ENCODE peak calls at places on chromosomes 7 and 10, in six cellular contexts. Z is GM23338, G is uterus, T is lung, I is BE2C, F is heart left ventricle. A is an unnamed sample.

GRCh38 chr7:90629306-90629918 is 33.3 kb downstream of the CDK14 start:
- DNase-seq in Z (peak; percentile 84), G (no peak), T (no peak), I (peak; percentile 10), F (no peak), A (no peak)

GRCh38 chr10:132685121-132685891 is 100.6 kb downstream of the NKX6-2 start:
- DNase-seq in Z (no peak), G (no peak), T (peak; percentile 68), I (no peak), F (peak; percentile 49), A (peak; percentile 42)

GRCh38 chr10:3955493-3955892 is 170.5 kb upstream of the KLF6 start:
- DNase-seq in Z (peak; percentile 45), G (no peak), T (no peak), I (no peak), F (no peak), A (no peak)

GRCh38 chr7:52071744-52072143 is 755.1 kb upstream of the COBL start:
- DNase-seq in Z (no peak), G (no peak), T (no peak), I (no peak), F (no peak), A (no peak)

GRCh38 chr10:100101526-100102076 is 19.9 kb upstream of the CPN1 start:
- DNase-seq in Z (no peak), G (no peak), T (no peak), I (no peak), F (no peak), A (no peak)

GRCh38 chr10:48551796-48552591 is 52.9 kb downstream of the ARHGAP22 start:
- DNase-seq in Z (peak; percentile 73), G (no peak), T (no peak), I (peak; percentile 67), F (peak; percentile 49), A (no peak)

GRCh38 chr7:115078386-115078785 is 156.5 kb downstream of the MDFIC start:
- DNase-seq in Z (no peak), G (no peak), T (no peak), I (no peak), F (no peak), A (no peak)

GRCh38 chr7:45037876-45038275 is 37.9 kb downstream of the CCM2 start:
- DNase-seq in Z (no peak), G (no peak), T (no peak), I (no peak), F (no peak), A (no peak)

GRCh38 chr7:7922684-7923385 is 45.8 kb upstream of the GLCCI1 start:
- DNase-seq in Z (no peak), G (no peak), T (no peak), I (no peak), F (no peak), A (no peak)

GRCh38 chr7:18040196-18040595 is 12.6 kb upstream of the PRPS1L1 start:
- DNase-seq in Z (no peak), G (no peak), T (no peak), I (no peak), F (no peak), A (no peak)

GRCh38 chr7:2814682-2815522 is 29.2 kb downstream of the GNA12 start:
- DNase-seq in Z (peak; percentile 76), G (no peak), T (no peak), I (no peak), F (no peak), A (no peak)

GRCh38 chr7:107180378-107180777 is 11.6 kb downstream of the HBP1 start:
- DNase-seq in Z (no peak), G (peak; percentile 43), T (peak; percentile 41), I (peak; percentile 25), F (no peak), A (no peak)

GRCh38 chr10:125141150-125141859 is 19.1 kb downstream of the CTBP2 start:
- DNase-seq in Z (no peak), G (no peak), T (no peak), I (no peak), F (no peak), A (no peak)

GRCh38 chr10:125137601-125138438 is 22.5 kb downstream of the CTBP2 start:
- DNase-seq in Z (no peak), G (no peak), T (no peak), I (peak; percentile 54), F (no peak), A (no peak)

GRCh38 chr10:125141860-125142484 is 18.4 kb downstream of the CTBP2 start:
- DNase-seq in Z (no peak), G (no peak), T (no peak), I (peak; percentile 51), F (no peak), A (no peak)

GRCh38 chr10:125142946-125143345 is 17.4 kb downstream of the CTBP2 start:
- DNase-seq in Z (no peak), G (no peak), T (no peak), I (no peak), F (no peak), A (no peak)

GRCh38 chr10:125140151-125140550 is 20.2 kb downstream of the CTBP2 start:
- DNase-seq in Z (no peak), G (no peak), T (no peak), I (no peak), F (no peak), A (no peak)
- H3K4me1 ChIP-seq in Z (peaks cover 91% of the 10 kb centered on the region), G (peaks cover 16% of the 10 kb centered on the region), T (peaks cover 41% of the 10 kb centered on the region), I (peaks cover 3% of the 10 kb centered on the region), F (peaks cover 24% of the 10 kb centered on the region), A (peaks cover 53% of the 10 kb centered on the region)

GRCh38 chr10:124069341-124069740 is 24.1 kb downstream of the CHST15 start:
- DNase-seq in Z (no peak), G (no peak), T (no peak), I (no peak), F (no peak), A (no peak)
- H3K4me1 ChIP-seq in Z (peaks cover 38% of the 10 kb centered on the region), G (no peaks in the 10 kb centered on the region), T (peaks cover 12% of the 10 kb centered on the region), I (peaks cover 15% of the 10 kb centered on the region), F (no peaks in the 10 kb centered on the region), A (peaks cover 46% of the 10 kb centered on the region)

GRCh38 chr10:62384057-62384446 is 9.9 kb downstream of the ZNF365 start:
- DNase-seq in Z (no peak), G (no peak), T (no peak), I (no peak), F (no peak), A (no peak)

GRCh38 chr10:62380002-62380401 is 5.8 kb downstream of the ZNF365 start:
- DNase-seq in Z (no peak), G (no peak), T (no peak), I (no peak), F (no peak), A (no peak)

GRCh38 chr10:62381385-62382102 is 7.4 kb downstream of the ZNF365 start:
- DNase-seq in Z (no peak), G (no peak), T (no peak), I (no peak), F (no peak), A (no peak)

GRCh38 chr10:62384447-62385081 is 10.4 kb downstream of the ZNF365 start:
- DNase-seq in Z (no peak), G (no peak), T (no peak), I (no peak), F (no peak), A (no peak)

DNA sequence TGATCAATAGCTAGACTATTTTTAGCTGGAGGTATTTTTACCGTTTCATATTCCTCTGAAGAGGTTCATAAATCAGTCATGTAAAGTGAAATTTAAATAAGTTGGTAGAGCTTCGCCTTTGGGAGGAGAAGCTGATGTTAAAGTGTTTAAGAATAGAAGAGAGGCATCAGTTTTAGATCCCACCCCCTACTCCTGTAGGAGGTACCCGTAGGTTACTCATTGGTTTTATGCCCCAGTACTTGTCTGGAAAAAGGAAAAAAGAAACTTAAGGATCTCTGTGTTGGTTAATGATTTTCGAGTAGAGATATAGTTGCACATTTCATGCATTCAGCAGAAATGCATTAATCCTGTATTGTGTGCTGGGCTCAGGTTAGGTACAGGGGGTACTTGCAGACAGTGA is 8.7 kb downstream of the ZNF365 start:
- DNase-seq in Z (no peak), G (no peak), T (no peak), I (no peak), F (no peak), A (no peak)
- H3K4me1 ChIP-seq in Z (peaks cover 5% of the 10 kb centered on the region), G (no peaks in the 10 kb centered on the region), T (no peaks in the 10 kb centered on the region), I (no peaks in the 10 kb centered on the region), F (no peaks in the 10 kb centered on the region), A (no peaks in the 10 kb centered on the region)

GRCh38 chr10:72250666-72251065 is 23.1 kb upstream of the DDIT4 start:
- DNase-seq in Z (no peak), G (peak; percentile 77), T (no peak), I (no peak), F (peak; percentile 70), A (peak; percentile 38)

GRCh38 chr10:72244573-72245038 is 28.5 kb upstream of the ASCC1 start:
- DNase-seq in Z (no peak), G (no peak), T (no peak), I (no peak), F (no peak), A (no peak)

GRCh38 chr10:72251635-72252034 is 22.1 kb upstream of the DDIT4 start:
- DNase-seq in Z (no peak), G (no peak), T (no peak), I (no peak), F (no peak), A (no peak)

GRCh38 chr10:72245949-72246525 is 27.7 kb upstream of the DDIT4 start:
- DNase-seq in Z (no peak), G (no peak), T (no peak), I (no peak), F (no peak), A (no peak)

DNA sequence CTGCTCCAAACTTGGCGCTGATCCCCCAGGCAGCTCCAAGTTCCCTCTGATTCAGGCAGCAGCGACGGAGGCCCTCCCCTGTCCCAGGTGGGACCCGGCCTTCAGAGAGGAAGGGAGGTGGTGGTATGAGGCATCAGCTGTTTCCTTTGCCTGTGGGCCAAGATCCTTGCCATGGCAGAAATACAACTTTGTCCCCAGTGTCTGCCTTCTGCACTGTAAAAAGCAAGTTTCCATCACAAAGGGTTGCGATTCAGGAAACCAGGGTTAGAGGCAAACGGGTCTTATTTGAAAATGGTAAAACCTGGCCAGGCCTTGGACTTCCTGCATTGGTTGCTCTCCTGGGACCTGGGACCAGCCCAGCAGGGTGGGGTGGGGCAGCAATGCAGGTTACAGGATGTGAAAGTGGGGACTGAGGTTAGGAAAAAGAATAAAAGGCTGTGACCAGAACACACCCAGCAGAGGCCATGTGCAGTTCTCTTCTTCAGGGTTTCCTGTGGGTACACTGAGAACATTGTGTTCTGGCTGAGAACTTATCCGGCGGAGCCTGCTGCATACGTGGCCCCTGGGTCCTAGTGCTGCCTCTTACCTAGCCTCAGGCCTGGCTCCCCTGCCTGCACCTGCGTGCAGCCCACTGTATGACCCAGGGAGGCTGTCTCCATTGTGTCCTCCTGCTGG is 25.1 kb upstream of the DDIT4 start:
- DNase-seq in Z (peak; percentile 76), G (peak; percentile 91), T (peak; percentile 76), I (peak; percentile 27), F (peak; percentile 88), A (peak; percentile 88)
- H3K4me1 ChIP-seq in Z (peaks cover 19% of the 10 kb centered on the region), G (peaks cover 20% of the 10 kb centered on the region), T (peaks cover 51% of the 10 kb centered on the region), I (peaks cover 21% of the 10 kb centered on the region), F (peaks cover 63% of the 10 kb centered on the region), A (peaks cover 96% of the 10 kb centered on the region)

A was measured in tibial nerve.